ENCODE peak calls at places on chromosome 13, in four cellular contexts. U, O, Z and R are unnamed samples.

GRCh38 chr13:76856141-76856571 is 30.0 kb downstream of the KCTD12 start:
- DNase-seq in Z (no peak), O (no peak), U (no peak), R (no peak)

GRCh38 chr13:99746857-99747710 is 224.5 kb downstream of the ZIC5 start:
- DNase-seq in U (no peak), Z (no peak), O (no peak), R (no peak)

GRCh38 chr13:84137292-84137691 is 255.0 kb upstream of the SLITRK1 start:
- DNase-seq in U (no peak), O (no peak), Z (peak; percentile 64), R (no peak)

GRCh38 chr13:108508263-108508662 is 121.1 kb upstream of the MYO16 start:
- DNase-seq in U (no peak), Z (no peak), O (no peak), R (peak; percentile 52)

GRCh38 chr13:99688776-99689175 is 187.5 kb downstream of the TM9SF2 start:
- DNase-seq in Z (no peak), U (no peak), O (no peak), R (no peak)

GRCh38 chr13:42056146-42056545 is 7.7 kb downstream of the DGKH start:
- DNase-seq in Z (no peak), U (no peak), O (no peak), R (no peak)

GRCh38 chr13:78660130-78660857 is 1.3 kb upstream of the OBI1 start:
- DNase-seq in U (no peak), Z (no peak), O (no peak), R (no peak)

GRCh38 chr13:41231786-41232185 is 31.6 kb downstream of the MTRF1 start:
- DNase-seq in Z (peak; percentile 24), O (no peak), U (no peak), R (no peak)

GRCh38 chr13:106649495-106649894 is 81.6 kb upstream of the ARGLU1 start:
- DNase-seq in U (no peak), Z (no peak), O (no peak), R (no peak)

GRCh38 chr13:45518525-45519235 is 53.9 kb downstream of the COG3 start:
- DNase-seq in U (no peak), O (no peak), Z (no peak), R (no peak)

GRCh38 chr13:108326318-108326717 is 56.8 kb downstream of the TNFSF13B start:
- DNase-seq in Z (peak; percentile 8), O (no peak), U (no peak), R (no peak)

GRCh38 chr13:80213201-80213600 is 127.7 kb downstream of the SPRY2 start:
- DNase-seq in Z (no peak), O (no peak), U (no peak), R (no peak)

GRCh38 chr13:44620057-44620456 is 43.9 kb upstream of the TSC22D1 start:
- DNase-seq in U (no peak), Z (no peak), O (no peak), R (no peak)

GRCh38 chr13:83248751-83249150 is 633.5 kb downstream of the SLITRK1 start:
- DNase-seq in O (no peak), Z (no peak), U (no peak), R (no peak)

GRCh38 chr13:99416411-99417121 is 84.7 kb upstream of the TM9SF2 start:
- DNase-seq in Z (no peak), O (no peak), U (no peak), R (no peak)

GRCh38 chr13:76667551-76667950 is 218.7 kb downstream of the KCTD12 start:
- DNase-seq in U (no peak), Z (no peak), O (no peak), R (peak; percentile 49)

GRCh38 chr13:98784666-98785065 is 32.2 kb upstream of the SLC15A1 start:
- DNase-seq in Z (no peak), U (no peak), O (no peak), R (no peak)

GRCh38 chr13:25042141-25042540 is 53.8 kb upstream of the PABPC3 start:
- DNase-seq in O (no peak), Z (no peak), U (no peak), R (no peak)

GRCh38 chr13:107210216-107211010 is 642.5 kb upstream of the ARGLU1 start:
- DNase-seq in Z (no peak), O (no peak), U (no peak), R (no peak)

GRCh38 chr13:28499579-28499978 is 4.7 kb upstream of the FLT1 start:
- DNase-seq in U (no peak), Z (no peak), O (no peak), R (no peak)

GRCh38 chr13:77207943-77208342 is 119.0 kb downstream of the MYCBP2 start:
- DNase-seq in O (no peak), U (no peak), Z (no peak), R (no peak)

GRCh38 chr13:76696370-76696769 is 189.8 kb downstream of the KCTD12 start:
- DNase-seq in O (no peak), U (no peak), Z (no peak), R (no peak)

GRCh38 chr13:100673831-100674362 is 698 bp downstream of the TMTC4 start:
- DNase-seq in Z (no peak), O (peak; percentile 39), U (peak; percentile 34), R (peak; percentile 84)

GRCh38 chr13:39196957-39197644 is 158.8 kb downstream of the NHLRC3 start:
- DNase-seq in O (no peak), Z (no peak), U (no peak), R (no peak)

GRCh38 chr13:62510906-62511655 is 1095.4 kb upstream of the PCDH20 start:
- DNase-seq in Z (peak; percentile 26), O (no peak), U (no peak), R (no peak)

GRCh38 chr13:76440568-76440967 is 445.6 kb downstream of the KCTD12 start:
- DNase-seq in Z (peak; percentile 17), U (no peak), O (peak; percentile 24), R (no peak)

GRCh38 chr13:81770868-81771505 is 1430.1 kb upstream of the SPRY2 start:
- DNase-seq in O (no peak), Z (no peak), U (no peak), R (no peak)

GRCh38 chr13:44249439-44249838 is 124.2 kb upstream of the SERP2 start:
- DNase-seq in Z (no peak), U (no peak), O (no peak), R (no peak)

GRCh38 chr13:99404005-99404755 is 97.0 kb upstream of the GPR183 start:
- DNase-seq in Z (no peak), U (no peak), O (no peak), R (no peak)

GRCh38 chr13:95948646-95949045 is 104.6 kb downstream of the UGGT2 start:
- DNase-seq in U (no peak), O (no peak), Z (no peak), R (no peak)

GRCh38 chr13:35824395-35824794 is 306.8 kb downstream of the DCLK1 start:
- DNase-seq in O (no peak), Z (no peak), U (no peak), R (no peak)
- TF ChIP-seq SPI1 in O (no peak), Z (no peak), U (no peak), R (no peak)

DNA sequence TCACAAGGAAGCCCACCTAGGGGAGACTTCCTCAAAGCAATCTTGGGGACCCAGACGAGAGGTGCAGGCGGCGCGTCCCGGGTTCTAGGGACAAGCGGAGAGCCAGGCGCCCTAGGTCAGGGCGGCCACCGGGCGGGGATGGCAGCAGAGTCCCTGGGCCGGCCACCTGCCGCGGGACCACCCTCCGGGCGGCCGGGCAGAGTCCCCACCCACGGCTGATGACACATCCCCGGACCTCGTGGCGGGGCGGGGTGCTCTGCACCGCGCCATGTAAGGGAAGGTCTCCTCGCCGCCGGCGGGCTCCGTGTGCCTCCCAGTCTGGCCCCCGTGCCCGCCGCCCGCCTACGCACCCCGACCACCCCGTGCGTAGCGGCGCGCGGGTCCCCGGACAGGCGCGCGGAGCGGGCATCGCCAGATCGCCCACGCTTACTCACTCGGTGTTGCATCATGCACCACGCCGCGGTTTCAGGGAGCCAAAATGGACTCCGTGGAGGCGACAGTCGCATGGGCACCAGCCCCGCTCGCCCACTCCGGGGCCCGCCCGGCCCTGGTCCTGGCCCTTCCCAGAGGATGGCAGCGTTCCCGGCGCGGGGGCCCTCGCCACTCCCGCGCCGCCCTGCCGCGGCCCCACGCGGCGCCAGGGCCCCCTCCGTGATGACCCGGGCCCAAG is 643 bp downstream of the SLC7A1 start:
- DNase-seq in O (peak; percentile 54), Z (no peak), U (peak; percentile 68), R (no peak)
- TF ChIP-seq SPI1 in O (no peak), Z (peak; percentile 43), U (no peak), R (no peak)

DNA sequence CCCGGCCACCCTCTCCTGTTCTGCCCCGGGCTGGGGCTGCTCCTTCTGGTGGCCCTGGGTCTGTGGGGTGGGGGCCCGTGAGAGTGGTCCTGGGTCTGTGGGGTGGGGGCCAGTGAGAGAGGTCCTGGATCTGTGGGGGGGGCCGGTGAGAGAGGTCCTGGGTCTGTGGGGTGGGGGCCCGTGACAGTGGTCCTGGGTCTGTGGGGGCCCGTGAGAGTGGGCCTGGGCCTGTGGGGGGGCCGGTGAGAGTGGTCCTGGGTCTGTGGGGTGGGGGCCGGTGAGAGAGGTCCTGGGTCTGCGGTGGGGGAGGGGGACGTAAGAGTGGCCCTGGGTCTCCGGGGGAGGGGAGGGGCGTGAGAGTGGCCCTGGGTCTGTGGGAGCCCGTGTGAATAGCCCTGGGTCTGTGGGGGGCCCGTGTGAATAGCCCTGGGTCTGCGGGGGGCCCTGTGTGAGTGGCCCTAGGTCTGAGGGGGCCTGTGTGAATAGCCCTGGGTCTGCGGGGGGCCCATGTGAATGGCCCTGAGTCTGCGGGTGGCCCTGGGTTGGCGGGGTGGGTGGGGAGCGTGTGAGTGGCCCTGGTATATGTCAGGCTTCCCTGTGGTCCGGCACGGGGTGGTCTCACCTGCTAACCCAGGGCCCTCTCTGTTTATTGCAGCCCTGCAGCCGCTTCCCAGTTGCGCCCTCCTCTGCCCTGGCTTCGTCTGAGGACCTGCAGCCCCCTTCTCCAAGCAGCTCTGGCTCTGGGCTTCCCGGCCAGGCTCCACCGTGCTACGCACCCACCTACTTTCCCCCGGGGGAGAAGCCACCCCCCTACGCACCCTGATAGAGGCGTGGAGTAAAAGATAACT is 52.3 kb downstream of the TMEM255B start:
- DNase-seq in Z (no peak), U (no peak), O (no peak), R (no peak)
- TF ChIP-seq SPI1 in Z (no peak), U (no peak), O (no peak), R (no peak)

GRCh38 chr13:31395090-31395489 is 195.3 kb downstream of the B3GLCT start:
- DNase-seq in O (no peak), U (no peak), Z (no peak), R (no peak)

GRCh38 chr13:31394491-31394890 is 194.7 kb downstream of the B3GLCT start:
- DNase-seq in Z (no peak), U (no peak), O (no peak), R (no peak)

GRCh38 chr13:31399690-31400089 is 199.9 kb downstream of the B3GLCT start:
- DNase-seq in U (no peak), O (no peak), Z (no peak), R (no peak)
- TF ChIP-seq SPI1 in U (no peak), O (no peak), Z (no peak), R (no peak)

DNA sequence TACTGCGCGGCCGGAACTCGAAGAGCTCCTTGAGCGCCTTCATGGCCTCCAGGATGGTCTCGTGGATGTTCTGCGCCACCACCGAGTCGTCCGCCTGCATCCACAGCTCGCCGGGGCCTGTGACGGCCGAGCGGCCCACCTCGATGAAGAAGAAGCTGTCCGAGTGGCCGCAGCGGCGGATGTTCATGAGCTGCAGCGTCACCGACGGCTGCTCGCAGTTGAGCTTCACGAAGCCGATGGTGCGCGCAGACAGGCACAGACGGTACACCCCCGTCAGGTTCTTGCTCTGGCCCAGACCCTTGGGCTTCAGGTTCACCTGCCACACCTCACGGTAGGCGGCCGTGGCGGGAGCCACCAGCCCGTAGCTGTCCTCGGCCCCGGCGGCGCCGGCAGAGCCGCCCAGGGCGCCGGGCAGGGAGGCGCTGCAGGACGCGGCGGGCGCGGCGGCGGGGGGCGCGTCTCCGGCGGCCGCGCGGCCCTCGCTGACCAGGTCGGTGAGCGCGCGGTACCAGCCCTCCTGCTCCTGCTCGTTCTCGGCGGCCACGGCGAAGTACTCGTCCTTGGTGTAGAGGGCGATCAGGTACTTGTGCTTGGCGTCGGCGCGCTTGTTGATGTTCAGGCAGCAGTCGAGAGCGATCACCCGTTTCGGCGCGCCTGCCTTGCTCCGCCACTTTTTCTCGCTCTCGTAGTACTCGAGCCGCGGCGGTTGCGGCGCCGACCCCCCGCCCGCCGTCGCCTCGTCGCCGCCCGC is 1.1 kb downstream of the IRS2 start:
- DNase-seq in U (no peak), Z (no peak), O (no peak), R (no peak)
- TF ChIP-seq SPI1 in U (no peak), Z (no peak), O (no peak), R (no peak)